ENCODE peak calls at places on chromosome 15, in six cellular contexts. J is astrocyte, T is keratinocyte, X is IMR-90, B is HepG2, F is PC-3. S is an unnamed sample. For H3K4me1, the result is how much of the 10 kb centered on the place peaks cover.

GRCh38 chr15:69170597-69170996 is 10.2 kb downstream of the GLCE start:
- DNase-seq in J (no peak), B (no peak), F (no peak), T (no peak), X (no peak), S (no peak)

GRCh38 chr15:96234109-96234892 is 96.2 kb upstream of the NR2F2 start:
- DNase-seq in X (peak), J (peak), T (peak), F (peak), B (no peak), S (no peak)

GRCh38 chr15:43091859-43092258 is 14.0 kb downstream of the UBR1 start:
- DNase-seq in B (no peak), T (no peak), J (no peak), F (no peak), X (no peak), S (no peak)

GRCh38 chr15:88865498-88866099 is 29.7 kb downstream of the HAPLN3 start:
- DNase-seq in F (peak), B (no peak), T (peak), X (no peak), J (no peak), S (no peak)

GRCh38 chr15:73593278-73594074 is 39.7 kb downstream of the NPTN start:
- DNase-seq in X (peak), B (no peak), F (peak), J (peak), T (no peak), S (no peak)

GRCh38 chr15:48693474-48693873 is 48.0 kb upstream of the FBN1 start:
- DNase-seq in F (peak), B (no peak), X (peak), T (no peak), J (peak), S (no peak)

GRCh38 chr15:78811124-78811824 is at the start of gene ADAMTS7:
- DNase-seq in B (no peak), T (no peak), F (peak), X (peak), J (peak), S (peak)

GRCh38 chr15:83290236-83290635 is 5.8 kb upstream of the BNC1 start:
- DNase-seq in B (no peak), F (no peak), J (no peak), T (no peak), X (no peak), S (no peak)

GRCh38 chr15:100247228-100248225 is 94.2 kb downstream of the ADAMTS17 start:
- DNase-seq in B (no peak), X (no peak), T (no peak), J (no peak), F (peak), S (no peak)

GRCh38 chr15:26294062-26294689 is 431.0 kb upstream of the ATP10A start:
- DNase-seq in B (no peak), T (no peak), J (no peak), X (no peak), F (no peak), S (no peak)

GRCh38 chr15:68112711-68113110 is 58.6 kb downstream of the PIAS1 start:
- DNase-seq in F (no peak), J (peak), X (peak), B (no peak), T (no peak), S (no peak)

GRCh38 chr15:68230157-68231100 is 901 bp upstream of the CLN6 start:
- DNase-seq in T (no peak), B (no peak), X (peak), F (peak), J (no peak), S (peak)

GRCh38 chr15:36558921-36559320 is 20.5 kb upstream of the CDIN1 start:
- DNase-seq in B (no peak), F (no peak), X (no peak), J (peak), T (no peak), S (no peak)

GRCh38 chr15:64131547-64131946 is 20.0 kb upstream of the SNX22 start:
- DNase-seq in F (no peak), T (no peak), B (no peak), X (no peak), J (no peak), S (no peak)

GRCh38 chr15:86624261-86625036 is 544.8 kb downstream of the AGBL1 start:
- DNase-seq in J (peak), T (peak), X (peak), F (peak), B (peak), S (peak)

GRCh38 chr15:90231028-90232017 is 2.4 kb downstream of the CIB1 start:
- DNase-seq in B (no peak), X (no peak), J (no peak), T (no peak), F (peak), S (peak)

GRCh38 chr15:29670945-29671307 is 151.3 kb downstream of the TJP1 start:
- DNase-seq in B (peak), F (peak), J (peak), X (peak), T (peak), S (no peak)

GRCh38 chr15:34790121-34790520 is 5.2 kb downstream of the ACTC1 start:
- DNase-seq in B (no peak), T (no peak), X (no peak), J (no peak), F (no peak), S (no peak)

GRCh38 chr15:31327674-31328424 is 1.2 kb downstream of the KLF13 start:
- DNase-seq in B (peak), X (peak), F (peak), T (no peak), J (no peak), S (peak)

GRCh38 chr15:77528968-77529319 is 103.8 kb downstream of the LINGO1 start:
- DNase-seq in T (no peak), F (no peak), X (no peak), B (no peak), J (no peak), S (no peak)

GRCh38 chr15:98455899-98456298 is 192.4 kb upstream of the IGF1R start:
- DNase-seq in T (no peak), F (peak), J (peak), X (no peak), B (no peak), S (no peak)

GRCh38 chr15:33547876-33548275 is 237.1 kb downstream of the RYR3 start:
- DNase-seq in F (peak), T (no peak), X (peak), J (peak), B (peak), S (peak)

GRCh38 chr15:37599175-37599574 is 335.3 kb upstream of the TMCO5A start:
- DNase-seq in T (no peak), J (no peak), F (no peak), B (no peak), X (no peak), S (no peak)

GRCh38 chr15:74134387-74135027 is 4.1 kb downstream of the ISLR2 start:
- DNase-seq in X (peak), T (no peak), B (no peak), F (no peak), J (no peak), S (no peak)

GRCh38 chr15:98326804-98327203 is 321.5 kb upstream of the IGF1R start:
- DNase-seq in J (no peak), F (no peak), X (no peak), B (no peak), T (no peak), S (no peak)

GRCh38 chr15:28911295-28911979 is 25.7 kb downstream of the APBA2 start:
- DNase-seq in T (no peak), F (no peak), X (no peak), B (no peak), J (no peak), S (no peak)

GRCh38 chr15:58467121-58467721 is 35.4 kb downstream of the LIPC start:
- DNase-seq in X (no peak), T (no peak), F (no peak), J (peak), B (peak), S (no peak)

GRCh38 chr15:29124581-29125381 is 144.8 kb downstream of the NSMCE3 start:
- DNase-seq in J (peak), X (peak), T (no peak), B (no peak), F (peak), S (no peak)

GRCh38 chr15:31494786-31495185 is 168.2 kb downstream of the KLF13 start:
- DNase-seq in B (no peak), T (no peak), J (no peak), F (no peak), X (no peak), S (no peak)

GRCh38 chr15:91919014-91919534 is 65.6 kb downstream of the SLCO3A1 start:
- DNase-seq in B (no peak), F (no peak), J (peak), X (no peak), T (no peak), S (no peak)

GRCh38 chr15:65790692-65791334 is 1.3 kb downstream of the DENND4A start:
- DNase-seq in X (peak), J (no peak), F (peak), B (no peak), T (no peak), S (peak)
- H2AFZ ChIP-seq in X (peak), J (peak), F (peak), B (no peak), T (peak), S (peak)

DNA sequence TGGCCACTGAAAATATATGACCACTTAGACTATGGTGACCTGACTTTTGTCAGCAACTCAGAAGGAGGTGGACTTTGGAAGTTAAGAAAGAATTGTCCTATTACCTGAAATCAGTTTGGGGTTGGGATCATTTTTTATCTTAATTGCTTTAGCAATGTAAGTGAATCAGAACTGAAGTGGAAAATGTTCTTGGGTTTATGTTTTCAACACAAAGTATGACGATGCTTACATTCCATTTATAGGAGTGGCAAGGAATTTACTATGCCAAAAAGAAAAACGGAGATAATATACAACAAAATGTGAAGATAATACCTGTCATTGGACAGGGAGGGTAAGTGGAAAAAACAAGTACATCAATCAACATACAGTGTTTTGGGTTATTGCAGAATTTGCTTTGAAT is 116.0 kb downstream of the PDE8A start:
- DNase-seq in F (peak), T (no peak), B (no peak), X (peak), J (peak), S (no peak)
- H3K4me1 ChIP-seq in F (under half), T (under half), B (under half), X (under half), J (under half), S (under half)

DNA sequence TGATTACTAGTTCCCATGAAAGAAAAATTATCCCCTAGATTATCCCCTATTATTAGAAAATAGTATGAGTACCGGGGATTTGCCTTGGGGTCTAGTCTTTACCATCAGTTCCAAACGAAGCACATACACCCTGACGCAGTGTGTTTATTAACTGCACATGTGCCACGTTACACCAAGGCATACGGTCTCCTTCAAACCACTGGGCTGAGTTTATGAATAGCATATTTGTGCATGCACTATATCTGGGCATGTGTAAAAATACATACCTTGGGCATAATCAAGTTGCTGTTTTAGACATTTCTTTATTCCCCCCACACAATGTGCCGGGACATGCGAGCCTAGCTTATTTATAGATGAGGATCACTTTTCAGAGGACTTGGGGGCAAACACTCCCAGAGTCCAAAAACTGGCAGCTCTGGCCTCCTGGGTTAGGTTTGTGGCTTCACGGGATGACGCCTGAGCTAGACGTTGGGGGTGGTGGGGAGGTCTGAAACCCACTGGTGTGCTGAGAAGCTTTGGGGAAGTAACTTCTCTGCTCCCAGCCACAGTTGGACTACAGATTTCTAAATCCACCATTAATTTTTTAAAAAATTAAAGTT is 16.2 kb downstream of the IGDCC4 start:
- DNase-seq in J (no peak), X (no peak), B (no peak), F (no peak), T (no peak), S (no peak)
- H2AFZ ChIP-seq in J (no peak), X (no peak), B (no peak), F (no peak), T (no peak), S (peak)

DNA sequence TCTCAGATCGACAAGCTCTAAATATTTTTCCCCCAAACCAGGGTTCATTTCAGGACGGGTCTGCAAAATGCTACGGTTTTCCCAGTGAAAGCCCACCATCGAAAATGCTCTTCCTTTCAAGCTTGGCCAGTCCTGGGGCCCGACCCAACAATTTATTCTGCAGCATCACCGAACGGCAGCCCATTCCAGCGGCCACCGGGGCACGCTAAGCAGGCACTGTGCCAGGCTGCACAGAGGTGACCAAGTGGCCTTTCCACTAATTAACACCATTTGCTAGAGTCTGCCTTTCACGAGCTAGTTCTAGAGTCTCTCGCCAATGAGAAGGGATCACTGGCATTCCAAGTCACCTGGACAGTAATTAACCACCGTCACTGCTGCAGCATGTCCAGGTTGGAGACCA is 14.4 kb downstream of the RGMA start:
- DNase-seq in T (no peak), F (no peak), B (no peak), X (no peak), J (no peak), S (no peak)
- H3K4me1 ChIP-seq in T (under half), F (under half), B (under half), X (under half), J (under half), S (under half)

GRCh38 chr15:42034628-42035177 is 13.9 kb upstream of the PLA2G4E start:
- DNase-seq in X (no peak), B (no peak), J (no peak), F (no peak), T (no peak), S (peak)
- H2AFZ ChIP-seq in X (no peak), B (no peak), J (no peak), F (no peak), T (peak), S (peak)

GRCh38 chr15:76341366-76342045 is 4.9 kb downstream of the ISL2 start:
- DNase-seq in X (no peak), T (no peak), B (no peak), F (no peak), J (no peak), S (no peak)
- H3K4me1 ChIP-seq in X (under half), T (under half), B (under half), F (under half), J (under half), S (under half)

GRCh38 chr15:44667039-44667360 is 3.5 kb upstream of the SPG11 start:
- DNase-seq in F (no peak), X (no peak), B (no peak), T (no peak), J (no peak), S (no peak)
- H2AFZ ChIP-seq in F (peak), X (no peak), B (peak), T (no peak), J (no peak), S (peak)

S was measured in OCI-LY7.